ENCODE peak calls at places on chromosomes 16 and 17, in four cellular contexts. T, Q, D and N are unnamed samples.

GRCh38 chr17:15917439-15918027 is 27.4 kb upstream of the ADORA2B start:
- ATAC-seq in T (no peak), Q (peak), D (no peak), N (peak)

GRCh38 chr17:66730497-66730923 is 104.4 kb upstream of the CACNG5 start:
- ATAC-seq in D (no peak), Q (no peak), T (no peak), N (no peak)

GRCh38 chr16:49532873-49533272 is 159.3 kb downstream of the C16orf78 start:
- ATAC-seq in Q (no peak), T (no peak), D (no peak), N (no peak)

GRCh38 chr16:29854520-29855100 is 8.4 kb downstream of the CDIPT start:
- ATAC-seq in T (no peak), D (peak), Q (no peak), N (no peak)

GRCh38 chr17:68451650-68452354 is 5.5 kb downstream of the WIPI1 start:
- ATAC-seq in T (no peak), Q (no peak), D (no peak), N (no peak)

GRCh38 chr17:67666028-67666427 is 51.7 kb upstream of the NOL11 start:
- ATAC-seq in Q (no peak), D (no peak), T (no peak), N (no peak)

GRCh38 chr17:57342963-57343589 is 86.8 kb downstream of the MSI2 start:
- ATAC-seq in T (no peak), D (no peak), Q (no peak), N (no peak)

GRCh38 chr16:17068524-17068923 is 402.2 kb downstream of the XYLT1 start:
- ATAC-seq in D (no peak), Q (no peak), T (no peak), N (no peak)

GRCh38 chr16:3656491-3657468 is 2.3 kb downstream of the DNASE1 start:
- ATAC-seq in D (peak), T (no peak), Q (peak), N (no peak)

GRCh38 chr16:72793716-72794115 is 254.2 kb downstream of the ZFHX3 start:
- ATAC-seq in D (no peak), Q (no peak), T (no peak), N (no peak)

GRCh38 chr17:66985338-66985737 is 20.8 kb downstream of the CACNG4 start:
- ATAC-seq in Q (no peak), D (peak), T (no peak), N (no peak)

GRCh38 chr17:3685174-3685812 is 10.7 kb downstream of the P2RX5 start:
- ATAC-seq in D (no peak), Q (no peak), T (no peak), N (no peak)

GRCh38 chr17:56754523-56755208 is 79.1 kb downstream of the C17orf67 start:
- ATAC-seq in D (peak), T (peak), Q (no peak), N (no peak)

GRCh38 chr16:31452631-31453106 is 6.6 kb upstream of the ARMC5 start:
- ATAC-seq in T (no peak), Q (peak), D (no peak), N (peak)

GRCh38 chr16:3458852-3459361 is 15.4 kb downstream of the NAA60 start:
- ATAC-seq in T (peak), D (peak), Q (peak), N (no peak)

GRCh38 chr17:18257747-18258355 is 687 bp downstream of the FLII start:
- ATAC-seq in T (peak), D (peak), Q (peak), N (peak)

GRCh38 chr16:85057212-85057889 is 29.8 kb downstream of the KIAA0513 start:
- ATAC-seq in D (no peak), Q (peak), T (no peak), N (no peak)

GRCh38 chr16:85055503-85056210 is 28.1 kb downstream of the KIAA0513 start:
- ATAC-seq in Q (peak), T (peak), D (peak), N (peak)

GRCh38 chr16:85057948-85058347 is 30.4 kb downstream of the KIAA0513 start:
- ATAC-seq in D (no peak), T (no peak), Q (no peak), N (no peak)

GRCh38 chr16:85054948-85055502 is 27.4 kb downstream of the KIAA0513 start:
- ATAC-seq in D (no peak), T (no peak), Q (no peak), N (no peak)

DNA sequence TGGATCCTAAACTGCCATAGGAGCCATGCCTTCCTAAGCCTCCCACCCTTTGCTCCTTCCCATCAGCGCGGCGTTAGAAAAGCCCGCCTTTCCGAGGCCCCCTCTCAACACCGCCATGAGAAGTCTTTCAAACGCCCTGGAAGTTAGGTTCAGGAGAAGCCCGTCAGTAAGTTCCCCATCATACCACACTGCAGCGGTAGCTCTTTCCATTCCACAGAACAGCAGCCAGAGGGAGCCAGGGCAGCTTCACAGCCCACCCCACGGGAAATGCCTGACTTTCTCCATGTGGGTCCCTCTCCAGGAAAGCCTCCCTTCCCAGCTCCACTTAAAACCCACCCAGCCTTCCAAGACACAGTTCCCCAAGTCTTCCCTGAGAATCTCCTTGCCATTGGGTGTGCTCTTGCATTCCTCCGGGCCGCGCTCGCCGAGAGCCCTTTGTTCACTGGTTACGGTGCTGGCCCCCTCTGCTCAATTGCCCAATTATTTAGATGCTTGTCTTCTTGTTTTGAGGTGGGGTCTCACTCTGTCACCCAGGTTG is 28.7 kb downstream of the KIAA0513 start:
- ATAC-seq in Q (no peak), T (no peak), D (no peak), N (peak)
- TF ChIP-seq CTCF in Q (peak), T (peak), D (no peak), N (peak)

DNA sequence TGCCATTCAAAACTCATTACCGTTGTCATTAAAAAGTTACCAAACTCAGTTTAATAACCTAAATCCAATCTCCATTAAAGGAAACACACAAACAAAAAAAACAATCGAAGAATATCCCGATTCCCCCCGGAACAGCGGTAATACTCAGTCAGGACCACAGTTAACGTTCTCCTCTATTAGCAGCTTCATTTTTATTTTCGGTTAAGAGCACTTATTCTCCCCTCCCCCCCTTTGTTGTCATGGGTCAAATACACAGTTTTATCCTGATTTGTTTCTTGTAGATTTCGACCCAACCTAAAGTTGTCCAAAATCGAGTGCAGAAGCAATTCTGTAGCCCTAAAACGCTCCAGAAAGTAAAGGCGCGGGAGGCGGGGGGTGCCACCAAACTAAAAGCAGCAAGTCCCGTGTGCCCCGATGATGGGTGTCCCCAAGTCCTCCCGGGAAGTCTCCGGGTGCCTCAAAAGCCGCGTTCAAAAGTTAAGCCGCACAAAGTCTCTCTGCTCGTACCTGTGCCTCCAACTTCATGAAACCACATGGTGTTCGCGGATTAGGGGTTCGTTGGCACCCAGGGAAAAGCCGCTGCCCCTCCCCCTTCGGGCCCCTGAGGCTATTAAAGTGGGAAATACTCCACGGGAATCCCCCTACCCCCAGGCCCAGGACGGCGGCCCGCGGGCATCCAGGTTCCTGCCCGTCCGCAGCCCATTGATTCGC is 996 bp downstream of the SUMO2 start:
- ATAC-seq in Q (no peak), D (peak), T (peak), N (no peak)
- TF ChIP-seq CTCF in Q (no peak), D (no peak), T (no peak), N (no peak)

GRCh38 chr16:23082161-23082788 is 67.0 kb downstream of the USP31 start:
- ATAC-seq in D (no peak), T (no peak), Q (no peak), N (no peak)

GRCh38 chr16:23081675-23082119 is 67.6 kb downstream of the USP31 start:
- ATAC-seq in T (no peak), Q (no peak), D (no peak), N (no peak)

GRCh38 chr16:23089111-23089510 is 60.1 kb downstream of the USP31 start:
- ATAC-seq in Q (no peak), T (no peak), D (no peak), N (no peak)

GRCh38 chr16:23088018-23088417 is 61.2 kb downstream of the USP31 start:
- ATAC-seq in T (no peak), Q (no peak), D (no peak), N (no peak)

DNA sequence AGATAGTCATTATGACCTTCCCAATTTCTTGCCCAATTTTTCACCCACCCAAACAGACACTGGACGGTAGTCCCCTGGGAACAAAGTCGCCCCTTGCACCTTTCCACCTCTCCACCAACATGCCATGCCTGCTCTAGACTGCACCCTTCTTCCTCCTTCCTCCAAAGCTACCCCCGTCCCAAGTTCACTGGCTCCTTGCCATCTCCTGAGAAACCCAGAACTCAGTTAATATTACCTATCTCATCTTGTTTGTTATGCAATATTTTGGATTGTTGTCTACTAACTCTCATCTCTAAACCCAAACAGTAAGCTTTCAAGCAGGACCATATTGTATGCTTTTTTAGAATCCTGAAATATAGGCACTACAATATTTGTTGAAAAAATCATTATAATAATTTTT is 63.3 kb downstream of the USP31 start:
- ATAC-seq in T (no peak), Q (no peak), D (no peak), N (no peak)
- TF ChIP-seq CTCF in T (no peak), Q (no peak), D (no peak), N (no peak)

DNA sequence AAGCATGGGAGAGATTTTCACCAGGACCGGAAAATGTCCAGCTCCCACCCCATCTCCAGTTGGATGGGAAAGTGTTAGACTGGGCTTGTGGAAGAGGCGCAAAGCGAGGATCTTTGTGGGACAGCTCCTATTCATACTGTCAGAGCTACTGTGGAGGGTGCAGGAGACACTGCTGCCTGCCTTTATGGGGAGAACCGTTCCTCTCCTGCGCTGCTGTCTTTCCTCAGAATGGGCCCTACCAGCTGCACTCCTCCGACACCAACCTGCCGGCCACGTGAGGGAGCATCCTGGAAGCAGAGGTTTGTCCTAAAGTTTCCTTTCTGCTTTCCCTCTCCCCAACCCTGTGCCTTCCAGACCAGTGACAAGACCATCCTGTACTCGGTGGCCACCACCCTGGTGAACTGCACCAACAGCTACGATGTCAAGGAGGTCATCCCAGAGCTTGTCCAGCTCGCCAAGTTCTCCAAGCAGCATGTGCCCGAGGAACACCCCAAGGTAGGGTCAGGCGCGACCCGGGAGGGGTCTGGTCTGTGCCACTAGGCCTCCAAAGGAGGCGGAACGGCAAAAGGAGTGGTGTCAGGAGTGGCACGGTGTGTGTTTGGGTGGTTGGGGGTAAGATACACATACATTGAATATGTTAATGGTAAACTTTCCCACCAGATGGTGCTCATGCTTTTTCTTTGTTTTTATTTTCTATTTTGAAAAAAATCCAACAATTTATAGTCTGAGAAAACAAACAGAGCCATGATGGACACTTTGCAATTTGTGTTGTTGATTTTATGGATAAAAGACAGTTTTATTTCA is 23.0 kb downstream of the SLC35G3 start:
- ATAC-seq in D (peak), Q (peak), T (peak), N (no peak)
- TF ChIP-seq CTCF in D (peak), Q (peak), T (peak), N (peak)

GRCh38 chr16:28089992-28090365 is 26.5 kb upstream of the GSG1L start:
- ATAC-seq in Q (no peak), D (no peak), T (no peak), N (no peak)

GRCh38 chr16:28091706-28092105 is 28.2 kb upstream of the GSG1L start:
- ATAC-seq in Q (no peak), T (no peak), D (no peak), N (no peak)

GRCh38 chr16:28092721-28093382 is 29.3 kb upstream of the GSG1L start:
- ATAC-seq in Q (no peak), D (no peak), T (no peak), N (no peak)

GRCh38 chr16:28089205-28089991 is 25.9 kb upstream of the GSG1L start:
- ATAC-seq in D (peak), T (no peak), Q (no peak), N (no peak)

GRCh38 chr16:28090646-28091377 is 27.3 kb upstream of the GSG1L start:
- ATAC-seq in Q (no peak), T (no peak), D (no peak), N (no peak)
- TF ChIP-seq CTCF in Q (no peak), T (no peak), D (no peak), N (no peak)

DNA sequence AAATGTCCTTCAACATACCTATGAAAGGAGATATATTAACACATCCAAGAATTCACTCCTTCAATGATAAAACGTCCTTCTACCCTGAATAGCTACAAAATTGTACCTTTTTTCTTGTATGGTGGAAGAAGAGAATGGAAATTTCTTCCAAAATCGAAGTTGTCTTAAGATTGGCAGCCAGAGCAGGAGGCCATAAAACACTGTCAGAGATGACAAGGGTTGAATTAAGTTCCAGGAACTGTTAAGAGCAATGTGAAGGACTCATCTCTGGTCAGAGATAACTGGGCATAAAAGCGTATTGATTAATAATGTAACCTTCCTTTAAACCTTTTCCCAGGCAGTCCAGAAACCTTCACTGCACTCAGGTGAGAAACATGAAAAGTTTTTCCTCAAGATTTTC is 12.9 kb upstream of the TOM1L1 start:
- ATAC-seq in D (no peak), Q (no peak), T (no peak), N (no peak)
- TF ChIP-seq CTCF in D (no peak), Q (no peak), T (no peak), N (no peak)